ENCODE peak calls at places on chromosomes 3 and 15, in seven cellular contexts. T is activated CD8-positive, alpha-beta T cell treated with anti-CD3 and anti-CD28 coated beads for 36 hours; K is astrocyte; F is cardiac fibroblast; O is tibial artery; J is mammary epithelial cell; H is H9. I is an unnamed sample.
A peak's percentile ranks its signal among the peaks of the same experiment; 100 is the strongest.

GRCh38 chr3:177034850-177035475 is 162.3 kb downstream of the TBL1XR1 start:
- DNase-seq in T (no peak), K (no peak), F (no peak), O (no peak), J (no peak), H (no peak), I (no peak)

GRCh38 chr3:101279162-101279561 is 41.2 kb downstream of the IMPG2 start:
- DNase-seq in T (no peak), K (peak; percentile 41), F (peak; percentile 57), O (no peak), J (peak; percentile 55), H (no peak), I (no peak)

GRCh38 chr3:195083659-195084058 is 187.3 kb downstream of the XXYLT1 start:
- DNase-seq in T (no peak), K (no peak), F (no peak), O (no peak), J (no peak), H (no peak), I (no peak)

GRCh38 chr3:105904683-105905320 is 36.0 kb upstream of the CBLB start:
- DNase-seq in T (no peak), K (peak; percentile 26), F (peak; percentile 49), O (no peak), J (no peak), H (no peak), I (no peak)

GRCh38 chr3:90091557-90091956 is 984.1 kb downstream of the EPHA3 start:
- DNase-seq in T (no peak), K (peak; percentile 22), F (peak; percentile 82), O (no peak), J (peak; percentile 14), H (peak; percentile 43), I (no peak)

GRCh38 chr3:45592830-45593707 is 1.5 kb upstream of the LIMD1 start:
- DNase-seq in T (peak; percentile 76), K (peak; percentile 83), F (peak; percentile 94), O (peak; percentile 97), J (peak; percentile 84), H (peak; percentile 96), I (peak; percentile 75)

GRCh38 chr15:40398413-40398873 is 7.2 kb upstream of the IVD start:
- DNase-seq in T (peak; percentile 52), K (no peak), F (no peak), O (no peak), J (no peak), H (no peak), I (peak; percentile 48)

GRCh38 chr3:74233091-74233490 is 381.4 kb downstream of the CNTN3 start:
- DNase-seq in T (no peak), K (no peak), F (no peak), O (no peak), J (no peak), H (no peak), I (no peak)

GRCh38 chr3:183430325-183430957 is 2.0 kb upstream of the MCF2L2 start:
- DNase-seq in T (peak; percentile 40), K (no peak), F (no peak), O (no peak), J (no peak), H (no peak), I (peak; percentile 33)

GRCh38 chr15:56445746-56446145 is 19.2 kb downstream of the MNS1 start:
- DNase-seq in T (no peak), K (no peak), F (no peak), O (no peak), J (no peak), H (no peak), I (no peak)

GRCh38 chr3:149800693-149801092 is 8.3 kb upstream of the ANKUB1 start:
- DNase-seq in T (no peak), K (no peak), F (no peak), O (no peak), J (no peak), H (no peak), I (no peak)

GRCh38 chr15:96736384-96736783 is 405.9 kb downstream of the NR2F2 start:
- DNase-seq in T (no peak), K (no peak), F (peak; percentile 75), O (no peak), J (no peak), H (no peak), I (no peak)

GRCh38 chr3:110521019-110521418 is 550.6 kb upstream of the NECTIN3 start:
- DNase-seq in T (no peak), K (peak; percentile 88), F (peak; percentile 97), O (no peak), J (peak; percentile 72), H (no peak), I (no peak)

GRCh38 chr3:30477149-30477921 is 129.1 kb upstream of the TGFBR2 start:
- DNase-seq in T (no peak), K (no peak), F (no peak), O (no peak), J (no peak), H (no peak), I (no peak)

GRCh38 chr15:76932090-76932966 is 779 bp downstream of the RCN2 start:
- DNase-seq in T (no peak), K (no peak), F (peak; percentile 13), O (no peak), J (peak; percentile 6), H (no peak), I (no peak)

GRCh38 chr15:89155656-89156055 is 65.7 kb downstream of the RLBP1 start:
- DNase-seq in T (no peak), K (no peak), F (no peak), O (no peak), J (no peak), H (no peak), I (no peak)

GRCh38 chr15:26176831-26177230 is 313.7 kb upstream of the ATP10A start:
- DNase-seq in T (no peak), K (no peak), F (no peak), O (no peak), J (no peak), H (no peak), I (no peak)

GRCh38 chr3:13750215-13750614 is 129.7 kb downstream of the WNT7A start:
- DNase-seq in T (no peak), K (no peak), F (no peak), O (no peak), J (no peak), H (no peak), I (no peak)

GRCh38 chr15:90618330-90619136 is 88.8 kb downstream of the CRTC3 start:
- DNase-seq in T (no peak), K (no peak), F (no peak), O (no peak), J (no peak), H (no peak), I (no peak)
- TF ChIP-seq CTCF in T (no peak), K (no peak), F (no peak), O (no peak), J (no peak), H (peak; percentile 24), I (no peak)

GRCh38 chr3:24069045-24069444 is 124.0 kb downstream of the NR1D2 start:
- DNase-seq in T (no peak), K (no peak), F (no peak), O (no peak), J (no peak), H (no peak), I (no peak)
- TF ChIP-seq CTCF in T (no peak), K (no peak), F (no peak), O (no peak), J (peak; percentile 30), H (peak; percentile 59), I (no peak)

DNA sequence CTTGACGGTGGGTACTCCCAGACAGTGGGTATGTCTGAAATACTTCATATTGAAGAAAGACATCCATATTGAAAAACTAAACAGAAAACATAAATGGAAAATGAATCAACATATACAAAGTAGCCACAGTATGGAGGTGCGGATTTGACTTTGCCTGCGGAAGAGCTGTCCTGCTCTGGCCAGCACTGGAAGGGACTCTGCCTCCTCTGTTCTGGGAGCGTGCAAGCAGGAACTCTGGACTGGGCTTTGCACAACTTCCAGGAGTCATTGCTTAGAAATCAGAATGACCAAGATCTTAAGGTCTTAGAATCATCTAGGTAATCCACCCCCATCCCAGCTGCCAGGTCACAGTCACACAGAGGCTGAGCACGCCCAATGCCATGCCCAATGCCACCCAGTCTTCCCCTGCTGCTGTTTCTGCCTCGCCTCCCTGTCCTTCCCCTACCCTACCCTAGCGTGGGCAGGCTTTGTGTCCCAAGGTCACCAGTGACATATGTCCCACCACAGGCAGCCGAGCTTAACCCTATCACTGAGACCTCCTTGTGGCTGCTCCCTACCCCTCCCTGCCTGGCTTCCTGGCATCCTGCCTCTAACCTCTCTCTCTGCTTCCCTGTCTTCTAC is 36.3 kb downstream of the CDC25A start:
- DNase-seq in T (no peak), K (no peak), F (no peak), O (no peak), J (no peak), H (no peak), I (no peak)
- TF ChIP-seq CTCF in T (peak; percentile 5), K (no peak), F (no peak), O (no peak), J (no peak), H (no peak), I (no peak)

GRCh38 chr3:46663611-46664135 is 29.8 kb downstream of the ALS2CL start:
- DNase-seq in T (no peak), K (peak; percentile 14), F (no peak), O (no peak), J (no peak), H (peak; percentile 53), I (peak; percentile 9)
- TF ChIP-seq CTCF in T (peak; percentile 15), K (no peak), F (no peak), O (no peak), J (peak; percentile 45), H (peak; percentile 68), I (no peak)

DNA sequence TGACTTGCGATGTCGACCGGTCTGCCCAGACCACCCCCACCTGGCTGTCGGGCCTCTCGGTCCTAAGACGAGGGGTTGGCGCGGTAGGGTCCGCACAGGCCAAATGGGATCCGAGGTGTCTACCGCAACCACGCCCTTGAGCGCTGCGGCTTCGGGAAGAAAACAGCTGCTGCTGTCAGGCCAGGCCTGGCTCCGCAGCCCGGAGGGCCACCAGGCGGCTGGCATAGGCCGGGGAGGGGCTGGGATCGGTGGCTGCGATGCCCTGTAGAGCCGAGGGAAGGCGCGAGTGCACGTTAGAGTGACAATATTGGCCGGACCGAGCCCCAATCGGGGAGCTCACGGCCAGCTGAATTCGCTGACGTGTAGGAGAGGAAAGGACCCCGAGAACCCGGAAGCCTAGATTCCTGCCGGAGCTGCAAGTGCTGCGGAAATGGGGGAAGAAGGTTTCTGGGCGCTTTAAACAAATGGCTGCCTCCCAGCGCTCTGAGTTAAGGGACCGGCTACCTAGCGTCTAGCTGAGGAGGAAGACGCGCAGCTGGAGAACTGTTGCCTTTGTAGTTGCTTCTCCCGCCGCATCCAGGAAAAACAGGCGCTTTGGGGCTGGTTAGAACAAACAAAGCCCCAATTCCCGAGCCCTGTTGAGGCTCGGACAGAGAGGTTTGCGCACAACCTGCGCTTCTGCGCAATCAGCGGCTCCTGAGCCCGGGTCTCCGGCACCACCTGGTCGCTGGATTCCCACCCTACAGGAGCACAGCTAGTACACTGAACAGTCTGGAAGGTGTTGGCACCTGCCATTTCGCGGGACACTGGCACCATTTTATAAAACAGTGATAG is 14.0 kb downstream of the ZIC4 start:
- DNase-seq in T (no peak), K (no peak), F (no peak), O (no peak), J (no peak), H (peak; percentile 93), I (no peak)
- TF ChIP-seq CTCF in T (no peak), K (no peak), F (no peak), O (no peak), J (no peak), H (peak; percentile 48), I (no peak)